ENCODE peak calls at places on chromosomes 7 and 10, in seven cellular contexts. D is lower lobe of right lung; Z is GM23338; P is CD4-positive, alpha-beta T cell; L is endodermal cell; E is CD4-positive, CD25-positive, alpha-beta regulatory T cell; I is psoas muscle. R is an unnamed sample.

GRCh38 chr10:16116404-16117304 is 256.3 kb upstream of the MINDY3 start:
- DNase-seq in I (no peak), P (no peak), D (no peak), E (peak; percentile 17), L (peak; percentile 59), Z (peak; percentile 77), R (no peak)

GRCh38 chr7:137853053-137853452 is 6.3 kb upstream of the DGKI start:
- DNase-seq in Z (no peak), I (no peak), L (no peak), D (no peak), E (no peak), P (no peak), R (no peak)

GRCh38 chr7:14457567-14458453 is 444.7 kb downstream of the DGKB start:
- DNase-seq in Z (peak; percentile 94), L (peak; percentile 86), D (peak; percentile 57), E (peak; percentile 45), I (peak; percentile 65), P (no peak), R (peak; percentile 34)

GRCh38 chr7:36276428-36277246 is 113.0 kb upstream of the ANLN start:
- DNase-seq in P (no peak), D (no peak), L (no peak), Z (no peak), E (no peak), I (no peak), R (no peak)

GRCh38 chr7:155594961-155595366 is 48.6 kb upstream of the CNPY1 start:
- DNase-seq in E (no peak), P (no peak), D (peak; percentile 46), Z (peak; percentile 65), I (no peak), L (peak; percentile 84), R (no peak)

GRCh38 chr7:124031919-124032318 is 948 bp downstream of the TMEM229A start:
- DNase-seq in D (no peak), P (no peak), Z (no peak), E (no peak), L (peak; percentile 76), I (no peak), R (no peak)

GRCh38 chr10:30467939-30468338 is 34.0 kb downstream of the MAP3K8 start:
- DNase-seq in I (no peak), P (no peak), E (peak; percentile 18), L (no peak), D (no peak), Z (no peak), R (no peak)

GRCh38 chr10:121088524-121088923 is 237.4 kb downstream of the WDR11 start:
- DNase-seq in E (no peak), Z (peak; percentile 74), D (no peak), I (no peak), P (no peak), L (peak; percentile 86), R (no peak)

GRCh38 chr7:106717997-106718871 is 57.3 kb upstream of the CCDC71L start:
- DNase-seq in Z (peak; percentile 52), E (peak; percentile 90), L (peak; percentile 49), P (peak; percentile 34), D (no peak), I (no peak), R (no peak)

GRCh38 chr7:55366461-55367138 is 1.5 kb downstream of the LANCL2 start:
- DNase-seq in P (no peak), D (no peak), L (no peak), I (no peak), Z (peak; percentile 57), E (peak; percentile 51), R (no peak)

GRCh38 chr10:62323751-62324150 is 50.4 kb upstream of the ZNF365 start:
- DNase-seq in L (no peak), E (no peak), I (no peak), D (no peak), P (no peak), Z (no peak), R (no peak)

GRCh38 chr7:118699222-118699621 is 474.7 kb downstream of the ANKRD7 start:
- DNase-seq in P (no peak), I (no peak), D (no peak), Z (no peak), E (no peak), L (no peak), R (no peak)

GRCh38 chr7:54773472-54774399 is 14.7 kb upstream of the SEC61G start:
- DNase-seq in Z (peak; percentile 94), D (peak; percentile 83), I (peak; percentile 89), P (peak; percentile 45), L (peak; percentile 95), E (peak; percentile 63), R (peak; percentile 67)

GRCh38 chr7:5396542-5396941 is 27.1 kb downstream of the TNRC18 start:
- DNase-seq in L (no peak), D (peak; percentile 78), P (peak; percentile 41), I (no peak), Z (no peak), E (peak; percentile 85), R (no peak)

GRCh38 chr10:127945335-127945734 is 38.4 kb downstream of the PTPRE start:
- DNase-seq in I (no peak), E (no peak), L (no peak), P (peak; percentile 17), Z (no peak), D (no peak), R (no peak)

GRCh38 chr7:30562498-30562897 is 32.2 kb upstream of the GARS1 start:
- DNase-seq in I (no peak), Z (no peak), L (no peak), E (no peak), D (no peak), P (no peak), R (no peak)

GRCh38 chr7:30564243-30564892 is 30.3 kb upstream of the GARS1 start:
- DNase-seq in L (peak; percentile 97), D (peak; percentile 78), I (peak; percentile 87), E (peak; percentile 83), P (peak; percentile 71), Z (peak; percentile 94), R (peak; percentile 26)

GRCh38 chr7:30561389-30561788 is 33.3 kb upstream of the GARS1 start:
- DNase-seq in L (no peak), D (no peak), E (no peak), Z (no peak), I (no peak), P (no peak), R (no peak)

GRCh38 chr7:30562909-30563308 is 31.8 kb upstream of the GARS1 start:
- DNase-seq in E (no peak), Z (no peak), L (no peak), D (no peak), P (no peak), I (no peak), R (no peak)

DNA sequence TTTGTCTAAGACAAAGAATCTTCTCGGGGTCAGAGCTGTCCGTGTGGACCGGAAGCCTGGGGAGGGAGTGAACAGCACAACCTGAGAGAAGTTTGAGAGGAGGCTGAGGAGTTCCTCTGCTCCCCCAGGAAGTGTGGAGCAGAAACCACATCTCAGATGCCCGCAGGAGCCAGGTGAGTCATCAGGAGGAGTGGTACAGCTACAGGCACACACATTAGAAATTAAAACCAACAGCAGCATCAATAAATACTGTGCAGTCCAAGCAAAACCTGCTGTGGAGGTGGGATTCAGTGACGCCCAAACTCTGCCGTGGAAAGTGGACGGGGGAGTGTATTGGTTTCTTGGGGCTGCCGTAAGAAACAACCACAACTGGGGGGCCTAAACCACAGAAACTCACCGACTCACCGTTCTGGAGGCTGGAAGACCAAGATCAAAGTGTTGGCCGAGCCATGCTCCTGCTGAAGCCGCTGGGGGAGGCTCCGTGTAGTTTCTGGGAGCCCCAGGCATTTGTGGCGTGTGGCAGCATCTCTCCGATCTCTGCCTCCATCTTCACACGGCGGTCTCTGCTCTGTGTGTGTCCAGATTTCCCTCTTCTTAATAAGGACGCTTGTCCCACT is 31.2 kb upstream of the GARS1 start:
- DNase-seq in L (no peak), P (no peak), I (no peak), Z (no peak), D (peak; percentile 20), E (no peak), R (no peak)
- H3K27ac ChIP-seq in L (no peak overlapping the region), P (no peak overlapping the region), I (no peak overlapping the region), Z (no peak overlapping the region), D (no peak overlapping the region), E (no peak overlapping the region), R (no peak overlapping the region)

GRCh38 chr10:43211431-43212042 is 55.3 kb downstream of the RASGEF1A start:
- DNase-seq in E (no peak), I (peak; percentile 32), D (peak; percentile 20), Z (no peak), L (no peak), P (no peak), R (no peak)
- H3K27ac ChIP-seq in E (no peak overlapping the region), I (no peak overlapping the region), D (no peak overlapping the region), Z (no peak overlapping the region), L (no peak overlapping the region), P (no peak overlapping the region), R (no peak overlapping the region)

GRCh38 chr7:16765436-16765859 is 11.9 kb downstream of the TSPAN13 start:
- DNase-seq in D (no peak), E (no peak), L (no peak), P (no peak), I (no peak), Z (no peak), R (no peak)

GRCh38 chr7:16758634-16759602 is 5.4 kb downstream of the TSPAN13 start:
- DNase-seq in I (no peak), P (no peak), E (no peak), L (no peak), Z (no peak), D (no peak), R (no peak)

GRCh38 chr7:16764942-16765341 is 11.4 kb downstream of the TSPAN13 start:
- DNase-seq in D (no peak), P (no peak), E (no peak), L (no peak), Z (no peak), I (no peak), R (no peak)

GRCh38 chr7:16759840-16760239 is 6.3 kb downstream of the TSPAN13 start:
- DNase-seq in P (no peak), E (no peak), D (no peak), Z (no peak), I (no peak), L (no peak), R (no peak)

DNA sequence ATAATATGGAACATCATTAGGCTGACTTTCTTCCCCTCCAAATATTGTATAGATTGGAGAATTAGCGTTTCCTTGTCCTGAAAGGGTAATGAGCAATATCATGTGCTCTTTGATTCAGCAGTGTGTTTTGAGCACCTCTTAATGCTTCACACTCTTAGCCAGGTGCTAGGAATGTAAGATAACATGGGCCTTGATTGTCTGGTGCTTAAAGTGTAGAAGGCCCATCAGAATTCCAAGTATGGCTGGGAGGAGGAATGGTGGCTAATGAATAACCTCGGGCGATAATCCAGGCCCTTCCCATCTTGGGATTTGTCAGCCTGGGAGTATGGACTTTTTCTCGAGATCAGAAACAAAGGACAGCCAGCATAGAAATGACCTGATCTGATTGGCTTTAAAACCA is 8.6 kb downstream of the TSPAN13 start:
- DNase-seq in D (no peak), E (no peak), I (no peak), Z (peak; percentile 30), P (no peak), L (peak; percentile 73), R (no peak)
- H3K27ac ChIP-seq in D (no peak overlapping the region), E (no peak overlapping the region), I (no peak overlapping the region), Z (no peak overlapping the region), P (no peak overlapping the region), L (no peak overlapping the region), R (no peak overlapping the region)

DNA sequence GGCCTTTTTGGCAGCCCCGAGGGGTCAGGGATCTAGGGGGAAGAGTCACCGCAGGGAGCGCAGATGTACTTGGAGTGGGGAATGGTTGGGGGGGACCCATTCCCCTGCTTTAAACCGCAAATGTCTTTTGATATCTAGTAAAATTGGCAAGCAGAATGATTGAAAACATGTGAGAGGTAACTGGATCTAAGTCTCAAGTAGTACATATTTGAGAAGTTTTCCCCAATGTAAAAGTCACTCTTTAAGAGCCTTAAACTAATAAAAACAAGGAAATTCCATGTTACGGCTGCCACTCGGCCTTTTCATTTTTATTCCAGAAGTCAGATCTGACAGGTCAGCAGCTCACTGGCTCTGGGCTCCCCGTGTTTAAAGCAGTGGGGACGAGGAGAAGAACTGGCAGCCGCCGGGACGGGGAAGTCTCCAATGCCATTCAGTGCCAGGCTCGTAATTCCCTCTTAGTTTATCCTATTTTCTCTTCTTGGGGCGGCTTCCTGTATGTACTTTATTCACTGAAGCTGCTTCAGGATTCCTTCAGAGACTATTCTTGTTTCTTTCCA is 80.7 kb downstream of the CUX1 start:
- DNase-seq in Z (no peak), E (no peak), D (peak; percentile 33), L (no peak), I (peak; percentile 51), P (no peak), R (no peak)
- H3K27ac ChIP-seq in Z (no peak overlapping the region), E (no peak overlapping the region), D (peak overlapping the region; percentile 4), L (no peak overlapping the region), I (peak overlapping the region; percentile 82), P (no peak overlapping the region), R (no peak overlapping the region)